ENCODE peak calls at places on chromosome 1, in nine cellular contexts. B is H1; A is mesothelial cell of epicardium; L is lower lobe of right lung; C is activated naive CD8-positive, alpha-beta T cell treated with anti-CD3 and anti-CD28 coated beads, Interleukin-2, amount 50 U/mL, for 24 hours; N is stimulated activated CD4-positive, alpha-beta T cell treated with anti-CD3 and anti-CD28 coated beads, Interleukin-1b, Interleukin-23, amount 100 ng/mL, for 24 hours; T is ACHN; W is SHP77; J is C1 segment of cervical spinal cord. H is an unnamed sample.

GRCh38 chr1:36085686-36086526 is 2.0 kb downstream of the TEKT2 start:
- DNase-seq in N (no peak), A (no peak), B (peak), J (no peak), T (no peak), C (no peak), W (no peak), L (no peak), H (no peak)

GRCh38 chr1:72018562-72018961 is 263.8 kb downstream of the NEGR1 start:
- DNase-seq in N (no peak), L (no peak), C (no peak), B (no peak), J (no peak), W (no peak), T (no peak), A (no peak), H (no peak)

GRCh38 chr1:243312962-243313634 is 57.3 kb downstream of the SDCCAG8 start:
- DNase-seq in W (no peak), T (no peak), A (no peak), B (no peak), C (no peak), L (no peak), J (no peak), N (no peak), H (no peak)

GRCh38 chr1:93844262-93845045 is 34.6 kb downstream of the DNTTIP2 start:
- DNase-seq in T (peak), N (no peak), A (no peak), C (peak), J (peak), W (peak), B (no peak), L (no peak), H (no peak)

GRCh38 chr1:87728169-87728568 is 399.5 kb downstream of the LMO4 start:
- DNase-seq in A (no peak), N (no peak), C (no peak), W (no peak), B (no peak), J (no peak), L (no peak), T (no peak), H (no peak)

GRCh38 chr1:225871374-225872074 is 10.7 kb downstream of the TMEM63A start:
- DNase-seq in N (no peak), A (no peak), B (no peak), L (no peak), W (peak), J (no peak), C (no peak), T (no peak), H (no peak)

GRCh38 chr1:33302325-33302724 is 18.6 kb downstream of the A3GALT2 start:
- DNase-seq in W (no peak), B (no peak), T (no peak), L (no peak), J (no peak), N (no peak), C (peak), A (no peak), H (no peak)

GRCh38 chr1:94552071-94552586 is 10.6 kb upstream of the F3 start:
- DNase-seq in J (no peak), T (no peak), A (no peak), C (no peak), B (no peak), L (peak), N (no peak), W (peak), H (no peak)